ENCODE peak calls at places on chromosomes 4 and X, in four cellular contexts. C is HepG2, H is HCT116, J is K562. E is an unnamed sample.

GRCh38 chrX:102840871-102841705 is 96.0 kb upstream of the RAB40AL start:
- DNase-seq in C (no peak), J (peak; percentile 32), H (no peak), E (no peak)

GRCh38 chrX:49089553-49089952 is 9.9 kb upstream of the WDR45 start:
- DNase-seq in C (no peak), H (no peak), J (no peak), E (no peak)

GRCh38 chrX:71579136-71579989 is 1.1 kb downstream of the GCNA start:
- DNase-seq in H (no peak), J (peak; percentile 18), C (no peak), E (no peak)

GRCh38 chrX:51641421-51642021 is 22.8 kb upstream of the CENPVL3 start:
- DNase-seq in J (peak; percentile 7), C (peak; percentile 12), H (peak; percentile 36), E (peak; percentile 5)

GRCh38 chr4:76305033-76305687 is 1.4 kb upstream of the STBD1 start:
- DNase-seq in C (no peak), H (no peak), J (no peak), E (no peak)

GRCh38 chr4:146959692-146960091 is 14.0 kb upstream of the TTC29 start:
- DNase-seq in C (no peak), H (no peak), J (no peak), E (no peak)

GRCh38 chr4:162352580-162353107 is 188.8 kb upstream of the FSTL5 start:
- DNase-seq in J (no peak), C (no peak), H (no peak), E (no peak)

GRCh38 chrX:71111141-71111843 is at the start of gene IL2RG:
- DNase-seq in J (peak; percentile 45), C (no peak), H (no peak), E (no peak)

GRCh38 chr4:173782660-173783059 is 252.6 kb upstream of the HAND2 start:
- DNase-seq in H (no peak), J (no peak), C (no peak), E (no peak)

GRCh38 chr4:128123036-128123435 is 61.9 kb downstream of the LARP1B start:
- DNase-seq in J (no peak), C (no peak), H (no peak), E (no peak)

GRCh38 chr4:15234585-15235126 is 193.2 kb upstream of the C1QTNF7 start:
- DNase-seq in C (no peak), H (no peak), J (no peak), E (no peak)

GRCh38 chr4:142408003-142408441 is 438.1 kb downstream of the INPP4B start:
- DNase-seq in C (no peak), J (no peak), H (no peak), E (no peak)

GRCh38 chrX:26918633-26919032 is 544.5 kb downstream of the PPP4R3C start:
- DNase-seq in H (peak; percentile 12), J (no peak), C (peak; percentile 23), E (no peak)

GRCh38 chr4:83083925-83084475 is 30.5 kb downstream of the PLAC8 start:
- DNase-seq in C (no peak), J (no peak), H (no peak), E (no peak)

GRCh38 chr4:7423391-7423790 is 11.3 kb downstream of the PSAPL1 start:
- DNase-seq in J (no peak), H (no peak), C (no peak), E (no peak)

GRCh38 chr4:22187203-22187835 is 238.7 kb upstream of the KCNIP4 start:
- DNase-seq in J (no peak), H (no peak), C (no peak), E (no peak)

GRCh38 chrX:44035576-44035975 is 62.4 kb upstream of the NDP start:
- DNase-seq in C (no peak), J (no peak), H (no peak), E (no peak)

GRCh38 chr4:146507607-146508006 is 14.1 kb downstream of the SLC10A7 start:
- DNase-seq in C (no peak), J (no peak), H (no peak), E (no peak)

GRCh38 chr4:100635899-100636298 is 118.1 kb upstream of the EMCN start:
- DNase-seq in J (no peak), C (no peak), H (no peak), E (no peak)

GRCh38 chr4:128338634-128339355 is 51.2 kb upstream of the PGRMC2 start:
- DNase-seq in H (no peak), C (no peak), J (peak; percentile 23), E (peak; percentile 12)

GRCh38 chr4:25020240-25020639 is 10.5 kb downstream of the LGI2 start:
- DNase-seq in C (no peak), J (no peak), H (no peak), E (no peak)

GRCh38 chr4:55910140-55910539 is 38.6 kb upstream of the CEP135 start:
- DNase-seq in J (no peak), H (no peak), C (no peak), E (no peak)

GRCh38 chrX:8743126-8743732 is 11.3 kb upstream of the ANOS1 start:
- DNase-seq in C (peak; percentile 17), H (no peak), J (peak; percentile 58), E (no peak)

GRCh38 chr4:17468638-17469221 is 43.2 kb downstream of the QDPR start:
- DNase-seq in J (peak; percentile 53), H (peak; percentile 12), C (peak; percentile 13), E (no peak)

GRCh38 chrX:49209434-49210251 is 9.7 kb upstream of the SYP start:
- DNase-seq in H (no peak), C (no peak), J (peak; percentile 48), E (no peak)

GRCh38 chr4:128484896-128485295 is 197.3 kb upstream of the PGRMC2 start:
- DNase-seq in J (no peak), H (no peak), C (no peak), E (no peak)

GRCh38 chrX:118627084-118627758 is 100.2 kb upstream of the IL13RA1 start:
- DNase-seq in H (no peak), C (peak; percentile 5), J (no peak), E (no peak)

GRCh38 chr4:64121803-64122202 is 287.4 kb downstream of the TECRL start:
- DNase-seq in J (no peak), H (no peak), C (no peak), E (no peak)

GRCh38 chrX:30493348-30493747 is 84.2 kb downstream of the TASL start:
- DNase-seq in H (no peak), J (no peak), C (no peak), E (no peak)

GRCh38 chr4:155512069-155512468 is 135.3 kb upstream of the MAP9 start:
- DNase-seq in H (no peak), C (no peak), J (no peak), E (no peak)

GRCh38 chr4:155514628-155515027 is 137.9 kb upstream of the MAP9 start:
- DNase-seq in H (no peak), C (no peak), J (no peak), E (no peak)

GRCh38 chr4:155510771-155511170 is 134.0 kb upstream of the MAP9 start:
- DNase-seq in C (no peak), J (no peak), H (no peak), E (no peak)

GRCh38 chr4:155515444-155515843 is 138.7 kb upstream of the MAP9 start:
- DNase-seq in H (no peak), J (no peak), C (no peak), E (no peak)

GRCh38 chr4:155512812-155513211 is 136.0 kb upstream of the MAP9 start:
- DNase-seq in J (no peak), C (no peak), H (no peak), E (no peak)
- TF ChIP-seq TCF7L2 in J (no peak), C (no peak), H (no peak), E (no peak)

DNA sequence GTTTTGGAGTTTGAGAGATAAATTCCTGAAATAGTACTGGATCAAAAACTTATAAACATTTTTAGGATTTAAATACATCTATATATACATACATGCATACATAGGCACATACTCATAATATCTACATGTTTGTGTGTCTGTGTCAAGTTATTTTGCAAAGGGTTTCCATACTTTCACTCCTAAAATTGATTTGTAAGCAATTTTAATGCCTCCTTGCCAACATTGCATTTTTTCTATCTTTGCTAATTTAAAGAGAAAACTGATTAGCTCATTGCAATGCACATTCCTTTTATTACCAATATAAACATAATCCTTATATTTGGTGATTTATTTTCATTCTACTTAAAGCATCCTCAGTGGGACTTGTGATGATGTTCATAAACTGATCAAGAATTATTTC is 258.3 kb downstream of the FRMPD4 start:
- DNase-seq in H (no peak), C (no peak), J (no peak), E (no peak)
- H3K4me1 ChIP-seq in H (no peaks in the 10 kb centered on the region), C (no peaks in the 10 kb centered on the region), J (no peaks in the 10 kb centered on the region), E (no peaks in the 10 kb centered on the region)

GRCh38 chr4:99633772-99634171 is 23.9 kb downstream of the C4orf54 start:
- DNase-seq in H (no peak), C (peak; percentile 3), J (no peak), E (no peak)
- TF ChIP-seq TCF7L2 in H (no peak), C (no peak), J (no peak), E (no peak)

GRCh38 chrX:12950851-12951589 is 23.9 kb upstream of the TMSB4X start:
- DNase-seq in H (no peak), J (peak; percentile 70), C (peak; percentile 26), E (no peak)

GRCh38 chrX:12951590-12951965 is 23.3 kb upstream of the TMSB4X start:
- DNase-seq in H (no peak), J (no peak), C (no peak), E (no peak)

GRCh38 chrX:12948495-12948894 is 26.4 kb upstream of the TMSB4X start:
- DNase-seq in H (no peak), C (no peak), J (no peak), E (no peak)

GRCh38 chrX:12949205-12949926 is 25.5 kb upstream of the TMSB4X start:
- DNase-seq in C (no peak), J (no peak), H (no peak), E (no peak)

GRCh38 chrX:12949927-12950656 is 24.8 kb upstream of the TMSB4X start:
- DNase-seq in C (no peak), J (peak; percentile 62), H (no peak), E (no peak)
- H3K4me1 ChIP-seq in C (peaks cover 55% of the 10 kb centered on the region), J (peaks cover 58% of the 10 kb centered on the region), H (peaks cover 11% of the 10 kb centered on the region), E (peaks cover 3% of the 10 kb centered on the region)

GRCh38 chr4:1705732-1706131 is 6.4 kb downstream of the SLBP start:
- DNase-seq in C (no peak), J (no peak), H (no peak), E (no peak)
- TF ChIP-seq TCF7L2 in C (no peak), J (no peak), H (no peak), E (no peak)

DNA sequence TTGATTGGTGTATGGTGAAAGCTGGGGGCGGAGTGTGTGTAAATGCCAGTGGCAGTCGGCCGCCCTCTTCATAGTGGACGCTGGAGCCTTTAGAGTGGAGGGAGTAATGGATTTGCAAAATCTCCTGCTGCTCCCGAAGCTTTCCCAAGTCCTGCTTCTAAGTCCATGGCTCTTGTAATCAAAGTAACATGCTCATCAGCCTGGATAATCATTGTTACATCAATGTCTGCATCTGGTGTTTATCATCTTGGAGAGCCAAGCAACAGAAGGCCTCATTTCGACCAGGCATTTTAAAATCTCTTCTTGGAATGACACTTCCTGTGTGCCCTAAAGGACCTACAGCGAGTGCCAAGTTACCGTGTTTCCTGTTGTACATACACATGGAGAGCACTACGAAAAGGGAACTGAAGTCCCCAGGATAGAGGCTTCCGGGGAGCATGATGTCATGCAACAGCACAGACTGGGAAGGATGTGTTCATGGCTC is 32.2 kb downstream of the UNC5C start:
- DNase-seq in H (no peak), C (no peak), J (no peak), E (no peak)
- H3K4me1 ChIP-seq in H (peaks cover 5% of the 10 kb centered on the region), C (no peaks in the 10 kb centered on the region), J (no peaks in the 10 kb centered on the region), E (no peaks in the 10 kb centered on the region)

GRCh38 chrX:149374751-149375150 is 130.4 kb downstream of the IDS start:
- DNase-seq in H (no peak), J (no peak), C (no peak), E (no peak)
- TF ChIP-seq TCF7L2 in H (no peak), J (no peak), C (no peak), E (no peak)